ENCODE peak calls at places on chromosome 2, in ten cellular contexts. U is ovary; T is caudate nucleus; R is naive thymus-derived CD4-positive, alpha-beta T cell; S is SK-N-SH; C is cardiac muscle cell; P is M059J; O is neural crest cell; F is Ammon's horn; K is H1. W is an unnamed sample.
A peak's percentile ranks its signal among the peaks of the same experiment; 100 is the strongest.

GRCh38 chr2:187310696-187311095 is 137.4 kb downstream of the CALCRL start:
- DNase-seq in O (no peak), F (no peak), T (no peak), R (no peak), P (no peak), S (no peak), C (peak; percentile 46), U (no peak), K (no peak), W (no peak)

GRCh38 chr2:23624378-23624777 is 239.4 kb downstream of the KLHL29 start:
- DNase-seq in S (no peak), P (no peak), O (no peak), K (peak; percentile 84), U (no peak), F (no peak), C (peak; percentile 3), R (no peak), T (no peak), W (peak; percentile 88)

GRCh38 chr2:238240761-238241711 is 1.2 kb upstream of the HES6 start:
- DNase-seq in P (peak; percentile 48), K (peak; percentile 85), R (no peak), C (peak; percentile 30), O (peak; percentile 72), S (no peak), F (no peak), U (peak; percentile 63), T (no peak), W (peak; percentile 95)

GRCh38 chr2:70626254-70626990 is 72.8 kb upstream of the TGFA start:
- DNase-seq in O (no peak), F (no peak), C (no peak), U (no peak), T (no peak), R (no peak), S (no peak), K (peak; percentile 62), P (no peak), W (peak; percentile 87)

GRCh38 chr2:231387904-231388724 is 7.4 kb upstream of the B3GNT7 start:
- DNase-seq in C (peak; percentile 74), F (peak; percentile 97), U (peak; percentile 54), S (peak; percentile 70), O (peak; percentile 35), T (peak; percentile 97), K (no peak), P (peak; percentile 85), R (no peak), W (peak; percentile 74)

GRCh38 chr2:76204048-76204447 is 493.3 kb upstream of the GCFC2 start:
- DNase-seq in C (no peak), T (no peak), R (no peak), P (no peak), U (no peak), F (no peak), S (no peak), O (no peak), K (no peak), W (no peak)

GRCh38 chr2:169507698-169508097 is 1.8 kb upstream of the KLHL41 start:
- DNase-seq in O (no peak), K (no peak), P (peak; percentile 72), U (no peak), C (peak; percentile 58), F (no peak), T (no peak), S (no peak), R (no peak), W (no peak)

GRCh38 chr2:211737282-211737681 is 801.3 kb downstream of the ERBB4 start:
- DNase-seq in O (no peak), P (peak; percentile 7), F (no peak), T (no peak), C (peak; percentile 12), U (no peak), K (no peak), S (no peak), R (no peak), W (no peak)